ENCODE peak calls at places on chromosomes 16 and 17, in eight cellular contexts. N is NCI-H510A; H is stimulated activated naive CD4-positive, alpha-beta T cell; A is NCI-H1048; Z is C1 segment of cervical spinal cord; B is fibroblast of lung; L is RCC 7860; U is naive B cell. J is an unnamed sample.
A peak's percentile ranks its signal among the peaks of the same experiment; 100 is the strongest.

GRCh38 chr17:37848690-37849616 is 75.3 kb upstream of the TBC1D3K start:
- DNase-seq in N (peak; percentile 73), H (no peak), A (no peak), Z (no peak), B (peak; percentile 74), L (peak; percentile 98), U (no peak), J (no peak)

GRCh38 chr16:87845213-87845612 is 24.1 kb downstream of the SLC7A5 start:
- DNase-seq in N (no peak), H (no peak), A (no peak), Z (no peak), B (no peak), L (no peak), U (no peak), J (no peak)

GRCh38 chr16:67989322-67990017 is 9.2 kb upstream of the DPEP3 start:
- DNase-seq in N (no peak), H (no peak), A (no peak), Z (no peak), B (no peak), L (no peak), U (no peak), J (no peak)

GRCh38 chr17:40458001-40458791 is 14.9 kb downstream of the IGFBP4 start:
- DNase-seq in N (no peak), H (no peak), A (no peak), Z (no peak), B (peak; percentile 90), L (no peak), U (no peak), J (no peak)

GRCh38 chr16:1154887-1155331 is 2.0 kb downstream of the CACNA1H start:
- DNase-seq in N (no peak), H (no peak), A (no peak), Z (no peak), B (no peak), L (no peak), U (no peak), J (no peak)

GRCh38 chr17:50828508-50829170 is 6.7 kb upstream of the WFIKKN2 start:
- DNase-seq in N (no peak), H (no peak), A (no peak), Z (no peak), B (no peak), L (no peak), U (no peak), J (no peak)

GRCh38 chr17:47945080-47945479 is 3.7 kb downstream of the PNPO start:
- DNase-seq in N (no peak), H (peak; percentile 10), A (no peak), Z (peak; percentile 27), B (no peak), L (no peak), U (no peak), J (no peak)

GRCh38 chr17:57781386-57782050 is 36.4 kb upstream of the CCDC182 start:
- DNase-seq in N (no peak), H (no peak), A (no peak), Z (no peak), B (no peak), L (no peak), U (no peak), J (no peak)